ENCODE peak calls at places on chromosomes 6 and 20, in four cellular contexts. X is PC-3, C is GM23338, Y is OCI-LY7. T is an unnamed sample.

GRCh38 chr20:32456869-32457421 is 98.8 kb downstream of the ASXL1 start:
- DNase-seq in Y (peak), X (peak), C (peak), T (peak)

GRCh38 chr6:166775180-166775922 is 148.3 kb upstream of the RPS6KA2 start:
- DNase-seq in Y (peak), C (peak), X (peak), T (peak)

GRCh38 chr6:111230351-111231077 is 143.2 kb downstream of the SLC16A10 start:
- DNase-seq in C (no peak), X (no peak), Y (no peak), T (no peak)

GRCh38 chr6:42140051-42140450 is 2.4 kb downstream of the C6orf132 start:
- DNase-seq in Y (no peak), C (no peak), X (peak), T (no peak)

GRCh38 chr6:137155830-137156229 is 17.6 kb downstream of the IL22RA2 start:
- DNase-seq in Y (peak), C (no peak), X (peak), T (no peak)

GRCh38 chr6:72861935-72862432 is 240.1 kb downstream of the KCNQ5 start:
- DNase-seq in C (no peak), Y (no peak), X (peak), T (no peak)

GRCh38 chr6:141260627-141261015 is 872.1 kb upstream of the GJE1 start:
- DNase-seq in Y (no peak), X (no peak), C (no peak), T (no peak)

GRCh38 chr6:139278190-139278589 is 13.6 kb downstream of the TXLNB start:
- DNase-seq in X (no peak), Y (no peak), C (no peak), T (no peak)

GRCh38 chr20:34222208-34222607 is 19.0 kb upstream of the ASIP start:
- DNase-seq in Y (no peak), X (peak), C (no peak), T (no peak)

GRCh38 chr6:118097576-118097975 is 190.5 kb downstream of the SLC35F1 start:
- DNase-seq in Y (no peak), C (no peak), X (no peak), T (no peak)

GRCh38 chr6:41460742-41461336 is 85.3 kb upstream of the FOXP4 start:
- DNase-seq in C (no peak), Y (no peak), X (peak), T (no peak)

GRCh38 chr6:36986704-36987047 is 680 bp upstream of the MTCH1 start:
- DNase-seq in X (no peak), C (no peak), Y (peak), T (no peak)

GRCh38 chr20:49539481-49540231 is 28.3 kb downstream of the PTGIS start:
- DNase-seq in Y (no peak), C (no peak), X (no peak), T (no peak)

GRCh38 chr20:38435555-38435939 is 419 bp upstream of the SNHG17 start:
- DNase-seq in C (no peak), X (peak), Y (no peak), T (no peak)

GRCh38 chr6:149112976-149113375 is 204.5 kb upstream of the TAB2 start:
- DNase-seq in C (no peak), X (no peak), Y (peak), T (no peak)

GRCh38 chr20:37349517-37350491 is 3.9 kb downstream of the SRC start:
- DNase-seq in X (no peak), C (no peak), Y (no peak), T (peak)

GRCh38 chr20:54065601-54066038 is 4.8 kb downstream of the BCAS1 start:
- DNase-seq in X (no peak), C (no peak), Y (no peak), T (no peak)

GRCh38 chr20:16747291-16747811 is 807 bp upstream of the OTOR start:
- DNase-seq in X (peak), Y (no peak), C (peak), T (no peak)

GRCh38 chr6:45808917-45809316 is 206.7 kb downstream of the CLIC5 start:
- DNase-seq in Y (peak), X (no peak), C (no peak), T (no peak)

GRCh38 chr6:42250509-42250908 is 32.8 kb upstream of the MRPS10 start:
- DNase-seq in C (no peak), Y (no peak), X (no peak), T (no peak)

GRCh38 chr6:137033828-137034227 is 10.9 kb downstream of the IL20RA start:
- DNase-seq in C (no peak), Y (no peak), X (peak), T (no peak)

GRCh38 chr6:107539409-107539808 is 49.5 kb downstream of the SOBP start:
- DNase-seq in Y (no peak), C (no peak), X (no peak), T (peak)

GRCh38 chr20:31723282-31724078 is 812 bp upstream of the BCL2L1 start:
- DNase-seq in Y (peak), C (peak), X (peak), T (peak)

GRCh38 chr6:46005254-46005653 is 10.4 kb downstream of the CLIC5 start:
- DNase-seq in X (no peak), C (no peak), Y (no peak), T (no peak)

GRCh38 chr6:11050735-11051134 is 6.6 kb upstream of the ELOVL2 start:
- DNase-seq in C (no peak), Y (no peak), X (peak), T (no peak)

GRCh38 chr6:112906737-112907136 is 559.6 kb downstream of the RFPL4B start:
- DNase-seq in X (no peak), C (no peak), Y (no peak), T (peak)

GRCh38 chr6:106163966-106164877 is 78.1 kb downstream of the PRDM1 start:
- DNase-seq in Y (peak), C (no peak), X (no peak), T (no peak)

GRCh38 chr6:24991748-24992467 is 56.1 kb upstream of the RIPOR2 start:
- DNase-seq in Y (peak), C (peak), X (peak), T (peak)

GRCh38 chr20:40640667-40641066 is 48.4 kb downstream of the MAFB start:
- DNase-seq in X (no peak), Y (no peak), C (no peak), T (no peak)

GRCh38 chr20:48298851-48299484 is 513.7 kb upstream of the SULF2 start:
- DNase-seq in X (peak), C (no peak), Y (no peak), T (peak)

GRCh38 chr6:5752282-5752681 is 254.4 kb downstream of the NRN1 start:
- DNase-seq in C (peak), Y (no peak), X (peak), T (no peak)

GRCh38 chr6:93968126-93968525 is 548.8 kb upstream of the EPHA7 start:
- DNase-seq in X (no peak), C (no peak), Y (no peak), T (no peak)

GRCh38 chr20:3648941-3649340 is 14.3 kb downstream of the GFRA4 start:
- DNase-seq in X (no peak), Y (no peak), C (no peak), T (peak)

GRCh38 chr6:115064680-115065079 is 721.9 kb upstream of the HS3ST5 start:
- DNase-seq in C (no peak), Y (no peak), X (no peak), T (no peak)

GRCh38 chr6:147156218-147156617 is 48.0 kb upstream of the STXBP5 start:
- DNase-seq in C (no peak), Y (no peak), X (no peak), T (no peak)

GRCh38 chr6:11206576-11206975 is 25.9 kb downstream of the NEDD9 start:
- DNase-seq in Y (no peak), C (no peak), X (peak), T (no peak)

GRCh38 chr6:169339025-169339424 is 85.4 kb upstream of the THBS2 start:
- DNase-seq in C (no peak), X (no peak), Y (no peak), T (no peak)

GRCh38 chr20:41510224-41510623 is 108.0 kb downstream of the CHD6 start:
- DNase-seq in C (peak), Y (no peak), X (no peak), T (no peak)

GRCh38 chr20:60422848-60423247 is 464.6 kb downstream of the CDH26 start:
- DNase-seq in X (no peak), C (no peak), Y (no peak), T (no peak)

GRCh38 chr6:41581381-41581991 is 35.3 kb downstream of the FOXP4 start:
- DNase-seq in X (peak), Y (no peak), C (no peak), T (peak)

DNA sequence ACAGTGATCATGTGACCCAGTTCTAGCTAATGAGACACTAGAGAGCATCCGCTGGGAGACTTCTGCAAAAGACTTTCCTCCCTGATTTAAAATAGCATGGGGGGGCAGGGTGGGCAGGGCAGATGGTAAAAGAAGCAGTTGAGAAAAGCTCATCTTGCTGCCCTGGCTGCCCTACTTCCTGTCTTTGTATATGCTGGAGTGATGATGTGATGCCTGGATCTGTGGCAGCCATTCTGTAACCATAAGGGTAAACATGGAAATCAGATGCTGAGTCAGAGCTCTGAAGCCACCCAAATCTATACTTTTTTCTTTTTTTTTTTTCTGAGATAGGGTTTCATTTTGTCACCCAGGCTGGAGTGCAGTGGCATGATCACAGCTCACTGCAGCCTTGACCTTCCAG is 25.4 kb downstream of the ZFP64 start:
- DNase-seq in C (no peak), Y (no peak), X (no peak), T (no peak)
- H3K4me3 ChIP-seq in C (no peak), Y (no peak), X (no peak), T (no peak)

GRCh38 chr6:165602291-165602690 is 60.8 kb downstream of the PDE10A start:
- DNase-seq in X (no peak), Y (no peak), C (no peak), T (no peak)

GRCh38 chr6:165600606-165601005 is 62.4 kb downstream of the PDE10A start:
- DNase-seq in Y (no peak), C (no peak), X (no peak), T (no peak)

GRCh38 chr6:165606740-165607008 is 56.4 kb downstream of the PDE10A start:
- DNase-seq in X (no peak), C (no peak), Y (no peak), T (no peak)

GRCh38 chr6:165605901-165606739 is 56.9 kb downstream of the PDE10A start:
- DNase-seq in Y (no peak), X (no peak), C (no peak), T (no peak)

DNA sequence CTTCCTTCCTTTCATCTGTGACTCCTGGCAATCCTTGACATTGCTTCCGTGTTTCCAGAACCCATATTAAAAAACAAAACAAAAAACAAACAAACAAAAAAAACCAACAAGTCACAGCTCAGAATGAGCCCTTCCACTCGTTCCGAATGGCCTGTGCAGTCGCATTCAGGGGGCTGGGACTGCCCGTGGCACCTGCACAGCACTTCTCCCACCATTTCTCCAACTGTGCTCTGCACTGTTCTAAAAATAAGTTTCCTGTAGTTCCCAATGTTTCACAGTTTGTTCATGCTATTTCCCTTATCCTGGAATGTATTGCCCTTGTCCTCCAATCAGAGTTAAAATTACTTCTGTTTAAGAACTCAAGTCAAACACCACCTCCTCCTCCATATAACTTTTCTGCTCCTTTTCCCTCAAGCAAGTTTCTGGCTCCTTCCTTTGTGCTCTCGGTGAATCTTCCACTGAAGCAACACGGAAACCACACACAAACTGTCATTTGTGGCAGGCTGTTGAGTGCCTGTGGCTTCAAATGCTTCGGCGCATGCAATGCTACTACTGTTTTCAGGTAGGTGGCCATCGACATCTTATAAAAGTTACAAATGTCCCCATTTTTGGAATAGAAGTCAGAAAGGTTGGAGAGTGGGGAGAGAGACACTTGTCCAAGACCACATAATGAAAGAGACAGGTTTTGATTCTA is 57.7 kb downstream of the PDE10A start:
- DNase-seq in C (no peak), Y (no peak), X (no peak), T (no peak)
- H3K4me2 ChIP-seq in C (no peak), Y (no peak), X (no peak), T (no peak)

GRCh38 chr6:165306955-165307354 is 2.5 kb downstream of the C6orf118 start:
- DNase-seq in C (no peak), Y (no peak), X (no peak), T (no peak)

GRCh38 chr6:165308926-165309731 is at the start of gene C6orf118:
- DNase-seq in Y (no peak), X (peak), C (peak), T (peak)
- H3K4me3 ChIP-seq in Y (no peak), X (peak), C (peak), T (peak)

DNA sequence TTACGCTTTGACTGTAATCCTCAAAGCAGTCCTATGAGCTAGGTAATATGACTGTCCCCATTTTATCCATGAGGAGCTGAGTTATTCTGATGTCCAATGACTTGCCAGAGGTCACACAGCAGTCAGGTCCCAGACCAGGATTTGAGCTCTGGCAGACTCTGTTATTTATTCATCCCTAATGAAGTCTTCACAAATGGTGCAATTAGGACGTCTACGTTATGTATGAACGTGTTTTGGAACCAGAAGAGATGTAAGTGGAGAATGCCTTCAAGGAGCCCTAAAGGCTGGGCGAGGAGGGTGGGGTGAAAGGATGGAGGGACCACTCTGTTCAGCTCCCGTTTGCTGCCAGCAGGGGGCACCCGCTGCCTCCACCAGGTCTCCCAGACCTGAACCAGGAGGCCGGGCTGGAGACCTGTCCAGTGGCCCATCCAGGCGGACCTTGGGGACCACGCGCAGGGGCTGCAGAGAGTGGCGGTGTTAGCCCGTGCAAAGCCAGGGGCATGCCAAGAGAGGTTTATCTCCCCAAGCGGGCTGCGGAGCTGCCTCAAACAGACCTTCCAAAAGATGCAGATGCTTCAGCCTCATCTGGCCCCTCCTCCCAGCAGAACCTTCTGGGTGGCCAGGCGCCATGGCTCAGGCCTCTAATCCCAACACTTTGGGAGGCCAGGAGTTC is 15.2 kb upstream of the ZNF335 start:
- DNase-seq in C (peak), X (peak), Y (peak), T (peak)
- H3K4me2 ChIP-seq in C (no peak), X (no peak), Y (no peak), T (no peak)

GRCh38 chr20:10669843-10670446 is 3.9 kb downstream of the JAG1 start:
- DNase-seq in C (no peak), Y (no peak), X (no peak), T (no peak)
- H3K4me3 ChIP-seq in C (peak), Y (peak), X (peak), T (no peak)